ENCODE peak calls at places on chromosome 12, in eight cellular contexts. B is endothelial cell of umbilical vein, E is esophagus muscularis mucosa, Q is spleen, A is breast epithelium, Y is stomach, F is K562, M is prostate gland. D is an unnamed sample.

GRCh38 chr12:48814313-48815280 is 3.7 kb upstream of the CACNB3 start:
- DNase-seq in B (peak), E (no peak), Q (peak), A (peak), Y (peak), F (peak), M (peak), D (peak)

GRCh38 chr12:60345442-60345841 is 749.6 kb downstream of the SLC16A7 start:
- DNase-seq in B (no peak), E (no peak), Q (no peak), A (no peak), Y (no peak), F (no peak), M (no peak), D (no peak)

GRCh38 chr12:111434680-111435338 is 29.1 kb downstream of the SH2B3 start:
- DNase-seq in B (peak), E (peak), Q (peak), A (no peak), Y (no peak), F (no peak), M (peak), D (no peak)

GRCh38 chr12:5587701-5588100 is 155.8 kb downstream of the NTF3 start:
- DNase-seq in B (no peak), E (no peak), Q (no peak), A (no peak), Y (no peak), F (no peak), M (no peak), D (no peak)

GRCh38 chr12:25438638-25439037 is 114.4 kb downstream of the LMNTD1 start:
- DNase-seq in B (no peak), E (no peak), Q (no peak), A (no peak), Y (no peak), F (no peak), M (no peak), D (no peak)

GRCh38 chr12:130147875-130148596 is 14.2 kb upstream of the FZD10 start:
- DNase-seq in B (no peak), E (no peak), Q (peak), A (no peak), Y (no peak), F (no peak), M (no peak), D (no peak)

GRCh38 chr12:30794591-30795409 is 40.0 kb upstream of the CAPRIN2 start:
- DNase-seq in B (peak), E (no peak), Q (no peak), A (no peak), Y (no peak), F (no peak), M (no peak), D (no peak)

GRCh38 chr12:4386756-4387155 is 7.2 kb upstream of the FGF23 start:
- DNase-seq in B (no peak), E (peak), Q (no peak), A (no peak), Y (no peak), F (no peak), M (no peak), D (no peak)

GRCh38 chr12:105330283-105330937 is at the start of gene C12orf75:
- DNase-seq in B (peak), E (no peak), Q (peak), A (peak), Y (peak), F (peak), M (peak), D (peak)

GRCh38 chr12:107243316-107243715 is 150.0 kb upstream of the CRY1 start:
- DNase-seq in B (no peak), E (no peak), Q (no peak), A (no peak), Y (no peak), F (no peak), M (no peak), D (no peak)

GRCh38 chr12:75389706-75390105 is 1.2 kb upstream of the GLIPR1L2 start:
- DNase-seq in B (peak), E (no peak), Q (no peak), A (no peak), Y (no peak), F (no peak), M (no peak), D (no peak)

GRCh38 chr12:127607146-127607725 is 659.7 kb upstream of the TMEM132C start:
- DNase-seq in B (no peak), E (no peak), Q (no peak), A (no peak), Y (no peak), F (no peak), M (no peak), D (no peak)

GRCh38 chr12:65631621-65632111 is 192.6 kb upstream of the HMGA2 start:
- DNase-seq in B (peak), E (no peak), Q (no peak), A (peak), Y (no peak), F (no peak), M (no peak), D (no peak)

GRCh38 chr12:120468846-120469449 is 600 bp downstream of the SRSF9 start:
- DNase-seq in B (peak), E (no peak), Q (peak), A (no peak), Y (peak), F (peak), M (peak), D (peak)

GRCh38 chr12:16586350-16587109 is 19.4 kb downstream of the LMO3 start:
- DNase-seq in B (no peak), E (no peak), Q (no peak), A (no peak), Y (no peak), F (no peak), M (no peak), D (no peak)
- TF ChIP-seq POLR2AphosphoS5 in B (no peak), E (peak), Q (no peak), A (no peak), Y (no peak), F (no peak), M (no peak), D (no peak)

GRCh38 chr12:124910561-124911478 is 3.6 kb downstream of the UBC start:
- DNase-seq in B (no peak), E (no peak), Q (no peak), A (no peak), Y (no peak), F (no peak), M (no peak), D (no peak)
- TF ChIP-seq POLR2A in B (no peak), E (peak), Q (no peak), A (peak), Y (peak), F (peak), M (peak), D (peak)

GRCh38 chr12:98983647-98984046 is 338.6 kb downstream of the APAF1 start:
- DNase-seq in B (no peak), E (no peak), Q (no peak), A (no peak), Y (no peak), F (no peak), M (no peak), D (no peak)
- TF ChIP-seq POLR2AphosphoS5 in B (no peak), E (no peak), Q (no peak), A (no peak), Y (no peak), F (no peak), M (no peak), D (no peak)

GRCh38 chr12:43011383-43011926 is 421.9 kb upstream of the PRICKLE1 start:
- DNase-seq in B (no peak), E (no peak), Q (no peak), A (no peak), Y (no peak), F (no peak), M (no peak), D (no peak)

GRCh38 chr12:43009307-43009706 is 419.8 kb upstream of the PRICKLE1 start:
- DNase-seq in B (peak), E (no peak), Q (no peak), A (no peak), Y (no peak), F (peak), M (no peak), D (no peak)

GRCh38 chr12:43009866-43010265 is 420.3 kb upstream of the PRICKLE1 start:
- DNase-seq in B (peak), E (no peak), Q (no peak), A (no peak), Y (no peak), F (no peak), M (no peak), D (no peak)

DNA sequence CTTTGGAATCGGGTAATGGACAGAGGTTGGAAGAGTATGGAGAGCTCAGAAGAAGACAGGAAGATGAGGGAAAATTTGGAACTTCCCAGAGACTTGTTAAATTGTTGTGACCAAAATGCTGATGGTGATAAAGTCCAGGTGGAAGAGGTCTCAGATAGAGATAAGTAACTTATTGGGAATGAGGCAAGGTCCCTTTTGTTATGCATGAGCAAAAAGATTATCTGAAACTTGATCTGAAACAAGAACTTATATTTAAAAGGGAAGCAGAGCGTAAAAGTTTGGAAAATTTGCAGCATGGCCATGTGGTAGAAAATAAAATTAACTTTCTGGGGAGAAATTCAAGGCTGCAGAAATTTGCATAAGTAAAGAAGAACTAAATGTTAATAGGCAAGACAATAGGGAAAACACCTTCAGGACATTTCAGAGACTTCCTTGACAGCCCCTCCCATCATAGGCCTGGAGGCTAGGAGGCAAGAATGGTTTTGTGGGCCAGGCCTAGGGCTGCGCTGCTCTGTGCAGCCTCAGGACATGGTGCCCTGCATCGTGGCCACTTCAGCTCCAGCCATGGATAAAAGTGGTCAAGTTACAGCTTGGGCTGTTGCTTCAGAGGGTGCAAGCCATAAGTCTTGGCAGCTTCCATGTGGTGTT is 425.7 kb upstream of the PRICKLE1 start:
- DNase-seq in B (no peak), E (no peak), Q (no peak), A (no peak), Y (no peak), F (no peak), M (no peak), D (no peak)
- TF ChIP-seq POLR2A in B (no peak), E (no peak), Q (no peak), A (no peak), Y (no peak), F (no peak), M (no peak), D (no peak)

GRCh38 chr12:26833692-26834168 is 736 bp upstream of the ITPR2 start:
- DNase-seq in B (peak), E (no peak), Q (peak), A (peak), Y (peak), F (peak), M (peak), D (peak)

GRCh38 chr12:26830358-26830757 is 2.6 kb downstream of the ITPR2 start:
- DNase-seq in B (no peak), E (no peak), Q (no peak), A (no peak), Y (no peak), F (no peak), M (no peak), D (no peak)

GRCh38 chr12:26832817-26833691 is at the start of gene ITPR2:
- DNase-seq in B (peak), E (peak), Q (peak), A (peak), Y (peak), F (peak), M (peak), D (peak)

GRCh38 chr12:26830783-26831601 is 2.0 kb downstream of the ITPR2 start:
- DNase-seq in B (peak), E (no peak), Q (no peak), A (no peak), Y (no peak), F (no peak), M (no peak), D (no peak)

DNA sequence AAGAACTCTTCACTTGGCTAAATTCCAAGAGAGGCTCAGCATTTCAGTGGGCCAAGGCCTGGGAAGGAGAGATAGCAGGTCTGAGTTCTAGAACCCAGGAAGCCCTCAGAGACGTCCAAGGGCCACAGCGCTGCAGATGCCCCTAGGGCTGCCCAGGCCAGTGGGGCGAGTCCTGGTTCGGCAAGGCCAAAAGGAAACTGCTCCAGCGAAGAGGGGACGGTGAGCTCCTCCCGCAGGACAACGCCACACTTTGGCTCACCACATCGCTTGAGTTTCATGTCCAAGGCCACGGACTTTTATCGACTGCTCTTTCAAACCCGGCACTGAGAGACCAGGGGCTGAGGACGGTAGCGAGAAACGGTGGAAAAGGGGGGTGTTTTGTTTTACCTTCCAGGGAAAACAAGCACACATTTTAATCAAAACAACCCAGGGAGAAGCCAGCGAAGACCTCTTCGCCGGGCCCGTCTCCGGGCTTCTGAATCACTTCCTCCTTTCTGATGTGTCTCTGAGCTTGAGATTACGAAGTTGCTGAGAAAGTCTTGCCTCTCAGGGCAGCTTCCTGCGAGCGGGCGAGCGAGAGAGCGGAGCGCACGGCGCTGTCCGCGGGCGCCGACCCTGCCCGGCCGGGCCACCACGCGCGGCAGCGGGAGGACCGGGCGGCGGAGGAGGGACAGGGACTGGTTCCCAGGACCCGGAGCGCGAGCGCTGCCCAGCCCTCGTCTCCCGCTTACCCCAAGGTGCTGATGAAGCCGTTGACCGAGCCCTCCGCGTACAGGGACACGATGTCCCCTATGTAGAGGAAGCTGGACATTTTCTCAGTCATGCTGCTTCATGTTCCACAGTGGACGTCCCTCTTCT is 806 bp downstream of the ITPR2 start:
- DNase-seq in B (peak), E (no peak), Q (peak), A (peak), Y (peak), F (peak), M (peak), D (peak)
- TF ChIP-seq POLR2AphosphoS5 in B (peak), E (peak), Q (peak), A (peak), Y (peak), F (peak), M (peak), D (peak)

GRCh38 chr12:12890492-12890814 is 909 bp upstream of the GPRC5A start:
- DNase-seq in B (peak), E (no peak), Q (no peak), A (no peak), Y (peak), F (no peak), M (no peak), D (no peak)

GRCh38 chr12:12889701-12890100 is 1.7 kb upstream of the GPRC5A start:
- DNase-seq in B (no peak), E (no peak), Q (no peak), A (no peak), Y (no peak), F (no peak), M (no peak), D (no peak)

GRCh38 chr12:12892670-12893290 is 1.4 kb downstream of the GPRC5A start:
- DNase-seq in B (no peak), E (no peak), Q (no peak), A (no peak), Y (no peak), F (no peak), M (no peak), D (no peak)

GRCh38 chr12:12891646-12892355 is 439 bp downstream of the GPRC5A start:
- DNase-seq in B (no peak), E (no peak), Q (no peak), A (no peak), Y (no peak), F (no peak), M (no peak), D (no peak)

GRCh38 chr12:12890815-12891645 is at the start of gene GPRC5A:
- DNase-seq in B (peak), E (peak), Q (peak), A (peak), Y (peak), F (peak), M (peak), D (no peak)
- TF ChIP-seq POLR2A in B (peak), E (peak), Q (no peak), A (peak), Y (no peak), F (no peak), M (peak), D (no peak)

GRCh38 chr12:3038166-3038565 is 39.0 kb upstream of the TSPAN9 start:
- DNase-seq in B (no peak), E (no peak), Q (no peak), A (no peak), Y (no peak), F (no peak), M (no peak), D (no peak)

GRCh38 chr12:3034067-3034750 is 43.0 kb upstream of the TSPAN9 start:
- DNase-seq in B (peak), E (no peak), Q (no peak), A (no peak), Y (peak), F (peak), M (no peak), D (peak)

GRCh38 chr12:3035171-3035570 is 42.0 kb upstream of the TSPAN9 start:
- DNase-seq in B (peak), E (no peak), Q (peak), A (no peak), Y (no peak), F (no peak), M (no peak), D (no peak)

GRCh38 chr12:3036901-3037600 is 40.1 kb upstream of the TSPAN9 start:
- DNase-seq in B (no peak), E (no peak), Q (no peak), A (no peak), Y (no peak), F (no peak), M (no peak), D (no peak)

DNA sequence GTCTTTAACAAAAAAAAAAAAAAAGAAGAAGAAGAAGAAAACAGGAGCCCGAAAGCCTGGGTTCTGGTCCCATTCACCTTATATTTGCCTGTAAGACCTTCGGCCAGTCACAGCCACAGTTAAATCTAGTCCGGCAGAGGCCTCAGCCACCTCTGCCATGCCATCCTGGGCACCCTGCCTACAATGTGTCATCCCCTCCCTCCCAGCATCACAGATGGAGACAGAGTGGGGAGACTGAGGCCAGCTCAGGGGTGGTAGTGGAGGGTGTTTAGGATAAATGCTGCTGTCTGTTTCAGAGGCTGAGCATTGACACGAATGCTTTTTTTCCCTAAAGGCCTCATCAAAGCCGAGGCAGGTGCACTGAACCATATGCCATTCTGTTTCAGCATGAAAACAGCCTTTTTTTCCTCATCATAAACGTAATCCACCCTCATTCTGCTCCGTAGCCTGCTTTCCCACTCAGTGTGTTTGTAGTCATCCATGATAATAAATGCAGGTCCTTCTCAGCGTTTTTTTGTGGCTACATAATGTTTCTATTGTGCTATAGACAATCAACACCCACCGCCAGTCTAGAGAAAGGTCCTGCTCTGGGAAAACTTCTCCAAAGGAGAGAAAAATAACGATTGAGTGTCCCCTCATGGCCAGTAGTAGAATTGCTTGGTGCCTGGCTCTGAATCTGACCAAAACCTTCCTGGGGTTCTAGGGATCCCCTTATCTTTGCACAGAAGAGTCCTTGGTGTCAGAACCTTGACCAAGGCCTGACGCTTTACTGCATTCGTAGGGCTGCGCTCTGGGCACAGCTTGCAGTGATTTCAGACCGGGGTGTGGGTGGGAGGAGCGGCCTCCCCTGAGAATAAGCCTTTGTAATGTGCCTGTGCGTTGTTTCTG is 41.1 kb upstream of the TSPAN9 start:
- DNase-seq in B (peak), E (no peak), Q (no peak), A (no peak), Y (no peak), F (peak), M (no peak), D (no peak)
- TF ChIP-seq POLR2AphosphoS5 in B (no peak), E (no peak), Q (no peak), A (no peak), Y (no peak), F (no peak), M (no peak), D (no peak)

GRCh38 chr12:121799842-121800693 is 3.7 kb upstream of the SETD1B start:
- DNase-seq in B (peak), E (peak), Q (peak), A (peak), Y (peak), F (peak), M (peak), D (peak)
- TF ChIP-seq POLR2A in B (peak), E (peak), Q (no peak), A (peak), Y (no peak), F (peak), M (peak), D (peak)

GRCh38 chr12:67441736-67442346 is 172.7 kb downstream of the CAND1 start:
- DNase-seq in B (peak), E (peak), Q (peak), A (peak), Y (peak), F (peak), M (peak), D (no peak)
- TF ChIP-seq POLR2AphosphoS5 in B (no peak), E (peak), Q (no peak), A (peak), Y (no peak), F (no peak), M (no peak), D (no peak)